ENCODE peak calls at places on chromosomes 13 and 19, in six cellular contexts. One of them, this sample, is unnamed.

GRCh38 chr13:70107498-70108271 is at the start of gene ATXN8OS:
- DNase-seq in neural progenitor cell: peak; percentile 61
- DNase-seq in A172: no peak
- DNase-seq in adipocyte: no peak
- DNase-seq in NCI-H1930: no peak
- DNase-seq in activated CD4-positive, alpha-beta T cell treated with anti-CD3 and anti-CD28 coated beads for 48 hours: no peak
- DNase-seq in this sample: no peak

GRCh38 chr13:31894931-31895330 is 136.6 kb upstream of the FRY start:
- DNase-seq in neural progenitor cell: no peak
- DNase-seq in A172: no peak
- DNase-seq in adipocyte: no peak
- DNase-seq in NCI-H1930: no peak
- DNase-seq in activated CD4-positive, alpha-beta T cell treated with anti-CD3 and anti-CD28 coated beads for 48 hours: no peak
- DNase-seq in this sample: no peak

GRCh38 chr13:94759120-94759728 is 46.9 kb upstream of the SOX21 start:
- DNase-seq in neural progenitor cell: no peak
- DNase-seq in A172: no peak
- DNase-seq in adipocyte: no peak
- DNase-seq in NCI-H1930: no peak
- DNase-seq in activated CD4-positive, alpha-beta T cell treated with anti-CD3 and anti-CD28 coated beads for 48 hours: no peak
- DNase-seq in this sample: no peak

GRCh38 chr13:33126909-33127607 is 110.8 kb downstream of the KL start:
- DNase-seq in neural progenitor cell: no peak
- DNase-seq in A172: no peak
- DNase-seq in adipocyte: peak; percentile 29
- DNase-seq in NCI-H1930: no peak
- DNase-seq in activated CD4-positive, alpha-beta T cell treated with anti-CD3 and anti-CD28 coated beads for 48 hours: no peak
- DNase-seq in this sample: no peak

GRCh38 chr19:10001899-10002298 is 8.4 kb downstream of the COL5A3 start:
- DNase-seq in neural progenitor cell: peak; percentile 17
- DNase-seq in A172: no peak
- DNase-seq in adipocyte: peak; percentile 34
- DNase-seq in NCI-H1930: no peak
- DNase-seq in activated CD4-positive, alpha-beta T cell treated with anti-CD3 and anti-CD28 coated beads for 48 hours: peak; percentile 34
- DNase-seq in this sample: no peak

GRCh38 chr19:11587302-11587972 is 9.8 kb upstream of the ZNF627 start:
- DNase-seq in neural progenitor cell: peak; percentile 80
- DNase-seq in A172: peak; percentile 64
- DNase-seq in adipocyte: peak; percentile 92
- DNase-seq in NCI-H1930: peak; percentile 57
- DNase-seq in activated CD4-positive, alpha-beta T cell treated with anti-CD3 and anti-CD28 coated beads for 48 hours: peak; percentile 87
- DNase-seq in this sample: peak; percentile 55

GRCh38 chr19:51688665-51689571 is 4.2 kb upstream of the SPACA6 start:
- DNase-seq in neural progenitor cell: peak; percentile 91
- DNase-seq in A172: peak; percentile 73
- DNase-seq in adipocyte: peak; percentile 99
- DNase-seq in NCI-H1930: peak; percentile 49
- DNase-seq in activated CD4-positive, alpha-beta T cell treated with anti-CD3 and anti-CD28 coated beads for 48 hours: no peak
- DNase-seq in this sample: peak; percentile 94

GRCh38 chr19:33683881-33684549 is 62.3 kb downstream of the CHST8 start:
- DNase-seq in neural progenitor cell: peak; percentile 94
- DNase-seq in A172: peak; percentile 32
- DNase-seq in adipocyte: peak; percentile 50
- DNase-seq in NCI-H1930: no peak
- DNase-seq in activated CD4-positive, alpha-beta T cell treated with anti-CD3 and anti-CD28 coated beads for 48 hours: peak; percentile 26
- DNase-seq in this sample: peak; percentile 48

GRCh38 chr13:95195146-95195545 is 106.1 kb downstream of the ABCC4 start:
- DNase-seq in neural progenitor cell: no peak
- DNase-seq in A172: no peak
- DNase-seq in adipocyte: no peak
- DNase-seq in NCI-H1930: no peak
- DNase-seq in activated CD4-positive, alpha-beta T cell treated with anti-CD3 and anti-CD28 coated beads for 48 hours: no peak
- DNase-seq in this sample: no peak

GRCh38 chr13:114119196-114119595 is 13.2 kb downstream of the RASA3 start:
- DNase-seq in neural progenitor cell: peak; percentile 77
- DNase-seq in A172: peak; percentile 93
- DNase-seq in adipocyte: peak; percentile 92
- DNase-seq in NCI-H1930: no peak
- DNase-seq in activated CD4-positive, alpha-beta T cell treated with anti-CD3 and anti-CD28 coated beads for 48 hours: no peak
- DNase-seq in this sample: peak; percentile 80

GRCh38 chr13:94454906-94455305 is 24.6 kb downstream of the DCT start:
- DNase-seq in neural progenitor cell: no peak
- DNase-seq in A172: peak; percentile 32
- DNase-seq in adipocyte: no peak
- DNase-seq in NCI-H1930: no peak
- DNase-seq in activated CD4-positive, alpha-beta T cell treated with anti-CD3 and anti-CD28 coated beads for 48 hours: peak; percentile 52
- DNase-seq in this sample: no peak